ENCODE peak calls at places on chromosomes 6 and 20, in nine cellular contexts. C, U, P, J, M, T, K, N and E are unnamed samples.
A peak's percentile ranks its signal among the peaks of the same experiment; 100 is the strongest.

GRCh38 chr20:38804682-38805501 is 605 bp upstream of the PPP1R16B start:
- DNase-seq in C (peak; percentile 91), J (peak; percentile 91), M (peak; percentile 43), U (no peak), K (no peak), N (peak; percentile 65), T (no peak), P (no peak), E (no peak)

GRCh38 chr6:30002871-30003270 is 58.2 kb upstream of the POLR1H start:
- DNase-seq in N (no peak), U (no peak), J (no peak), P (no peak), T (no peak), M (no peak), K (no peak), C (no peak), E (no peak)

GRCh38 chr20:1664911-1665310 is 7.3 kb upstream of the SIRPG start:
- DNase-seq in J (peak; percentile 84), U (no peak), K (peak; percentile 85), T (no peak), M (peak; percentile 28), C (no peak), P (no peak), N (peak; percentile 19), E (no peak)

GRCh38 chr6:6680524-6680923 is 92.0 kb downstream of the LY86 start:
- DNase-seq in T (no peak), K (no peak), M (no peak), C (no peak), P (no peak), N (no peak), J (no peak), U (no peak), E (no peak)

GRCh38 chr6:137738197-137738596 is 128.9 kb upstream of the TNFAIP3 start:
- DNase-seq in U (no peak), T (no peak), K (no peak), P (no peak), N (no peak), M (no peak), C (no peak), J (no peak), E (no peak)

GRCh38 chr6:7058250-7058923 is 49.4 kb upstream of the RREB1 start:
- DNase-seq in N (no peak), U (no peak), M (peak; percentile 74), C (no peak), K (no peak), T (peak; percentile 74), P (peak; percentile 97), J (no peak), E (peak; percentile 90)

GRCh38 chr6:169783971-169784930 is 32.8 kb downstream of the ERMARD start:
- DNase-seq in M (no peak), K (no peak), U (no peak), P (no peak), C (no peak), J (no peak), T (no peak), N (no peak), E (no peak)

GRCh38 chr6:134640975-134641429 is 308.9 kb downstream of the ALDH8A1 start:
- DNase-seq in K (peak; percentile 94), M (peak; percentile 77), T (peak; percentile 70), U (peak; percentile 57), P (peak; percentile 58), J (peak; percentile 83), C (peak; percentile 79), N (peak; percentile 45), E (peak; percentile 65)

GRCh38 chr6:44514085-44514484 is 126.6 kb downstream of the CDC5L start:
- DNase-seq in T (no peak), J (no peak), M (no peak), K (no peak), U (no peak), P (no peak), C (no peak), N (no peak), E (no peak)

GRCh38 chr6:168518348-168518745 is 77.4 kb downstream of the SMOC2 start:
- DNase-seq in P (no peak), M (no peak), U (no peak), J (no peak), N (no peak), K (no peak), C (no peak), T (no peak), E (no peak)

GRCh38 chr20:14178952-14179351 is 158.5 kb downstream of the FLRT3 start:
- DNase-seq in N (no peak), P (no peak), U (no peak), T (no peak), M (no peak), J (no peak), C (no peak), K (no peak), E (no peak)

DNA sequence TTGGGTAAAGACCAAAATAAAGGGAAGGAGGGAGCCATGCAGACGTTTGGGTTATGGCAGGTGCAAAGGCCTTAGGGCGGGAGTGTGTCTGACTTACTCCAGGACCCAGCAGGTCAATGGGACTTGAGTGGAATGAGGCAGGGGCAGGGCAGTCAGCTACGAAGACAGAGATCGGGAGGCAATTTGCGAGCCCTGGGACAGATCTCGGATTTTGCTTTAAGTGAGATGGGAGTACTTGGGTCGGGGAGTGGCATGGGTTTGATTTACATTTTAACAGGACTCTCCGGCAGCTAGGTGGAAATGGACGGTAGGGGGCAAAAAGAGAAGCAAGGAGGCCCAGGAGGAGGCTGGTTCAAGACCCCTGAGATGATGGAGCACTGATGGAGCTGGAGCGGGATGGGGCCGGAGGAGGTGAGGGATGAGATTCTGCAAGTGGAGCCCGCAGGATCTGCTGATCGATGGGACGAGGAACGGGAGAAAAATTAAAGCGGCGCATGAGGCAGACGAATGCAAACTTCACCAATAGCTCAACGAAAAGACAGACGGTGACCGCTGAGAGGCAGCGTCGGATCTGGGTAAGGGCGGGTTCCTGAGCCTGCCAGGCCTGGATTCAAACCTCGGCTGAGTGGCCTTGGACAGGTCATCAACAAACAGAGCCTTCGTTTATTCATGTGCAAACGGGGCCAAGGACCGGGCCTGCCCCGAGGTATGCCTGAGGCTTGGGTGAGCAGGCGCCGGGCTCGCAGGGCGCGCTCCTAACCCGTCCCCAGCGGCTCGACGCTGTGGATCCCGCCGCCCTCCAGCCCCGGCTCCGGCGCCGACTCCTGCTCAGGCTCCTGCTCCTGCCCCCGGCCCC is 774 bp upstream of the RBCK1 start:
- DNase-seq in P (peak; percentile 51), T (peak; percentile 67), M (peak; percentile 82), N (no peak), U (peak; percentile 94), J (peak; percentile 95), C (peak; percentile 93), K (no peak), E (peak; percentile 61)
- TF ChIP-seq POLR2AphosphoS5 in P (peak; percentile 96), T (peak; percentile 77), M (no peak), N (no peak), U (peak; percentile 73), J (no peak), C (peak; percentile 62), K (peak; percentile 9), E (peak; percentile 22)

GRCh38 chr20:35020108-35021031 is 64.7 kb downstream of the MYH7B start:
- DNase-seq in J (no peak), T (no peak), M (no peak), K (no peak), N (no peak), C (no peak), U (no peak), P (no peak), E (no peak)
- TF ChIP-seq CTCF in J (no peak), T (no peak), M (no peak), K (no peak), N (no peak), C (no peak), U (no peak), P (no peak), E (no peak)

GRCh38 chr6:36599791-36600209 is 5.6 kb downstream of the SRSF3 start:
- DNase-seq in T (no peak), U (peak; percentile 51), M (peak; percentile 63), N (no peak), P (no peak), C (peak; percentile 78), K (no peak), J (peak; percentile 78), E (no peak)

GRCh38 chr6:36598739-36599318 is 4.7 kb downstream of the SRSF3 start:
- DNase-seq in P (no peak), T (no peak), J (no peak), U (no peak), K (no peak), C (no peak), N (no peak), M (no peak), E (no peak)

GRCh38 chr6:36598326-36598725 is 4.2 kb downstream of the SRSF3 start:
- DNase-seq in P (no peak), C (no peak), M (no peak), K (no peak), T (no peak), N (no peak), J (no peak), U (no peak), E (no peak)

GRCh38 chr6:36603222-36604089 is 9.3 kb downstream of the SRSF3 start:
- DNase-seq in T (no peak), N (no peak), K (no peak), U (no peak), C (no peak), M (no peak), J (no peak), P (no peak), E (no peak)

GRCh38 chr6:36600564-36601146 is 6.5 kb downstream of the SRSF3 start:
- DNase-seq in J (no peak), K (no peak), T (no peak), U (no peak), N (no peak), C (no peak), P (no peak), M (no peak), E (no peak)
- TF ChIP-seq POLR2AphosphoS5 in J (no peak), K (no peak), T (no peak), U (no peak), N (no peak), C (no peak), P (peak; percentile 13), M (no peak), E (no peak)

GRCh38 chr6:113092795-113093194 is 745.7 kb downstream of the RFPL4B start:
- DNase-seq in U (no peak), J (no peak), N (no peak), T (no peak), K (no peak), M (no peak), P (no peak), C (no peak), E (no peak)

GRCh38 chr6:113094781-113095180 is 747.7 kb downstream of the RFPL4B start:
- DNase-seq in T (no peak), J (no peak), N (no peak), U (no peak), K (no peak), C (no peak), P (no peak), M (no peak), E (no peak)

GRCh38 chr6:113083947-113084346 is 736.8 kb downstream of the RFPL4B start:
- DNase-seq in J (no peak), U (no peak), K (no peak), C (no peak), N (no peak), P (no peak), M (no peak), T (no peak), E (no peak)

DNA sequence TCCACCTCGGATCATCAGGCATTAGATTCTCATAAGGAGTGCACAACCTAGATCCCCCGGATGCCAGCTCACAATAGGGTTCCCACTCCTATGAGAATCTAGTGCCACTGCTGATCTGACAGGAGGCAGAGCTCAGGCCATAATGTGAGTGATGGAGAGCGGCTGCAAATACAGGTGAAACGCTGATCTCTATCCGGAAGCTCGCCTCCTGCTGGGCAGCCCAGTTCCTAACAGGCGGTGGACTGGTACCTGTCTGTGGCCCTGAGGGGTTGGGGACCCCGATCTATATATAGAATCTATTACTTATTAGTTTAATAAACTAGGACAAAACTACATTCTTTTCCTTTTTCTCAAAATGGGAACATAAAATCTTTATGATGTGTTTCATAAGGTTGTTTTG is 741.9 kb downstream of the RFPL4B start:
- DNase-seq in M (no peak), J (no peak), K (no peak), U (no peak), T (no peak), N (no peak), C (peak; percentile 64), P (no peak), E (no peak)
- TF ChIP-seq CTCF in M (no peak), J (no peak), K (no peak), U (peak; percentile 18), T (peak; percentile 22), N (peak; percentile 7), C (peak; percentile 66), P (no peak), E (no peak)